ENCODE peak calls at places on chromosomes 2 and 18, in six cellular contexts. V, T, B, R, N and W are unnamed samples.

GRCh38 chr18:69196336-69196735 is 204.4 kb upstream of the DOK6 start:
- DNase-seq in N (no peak), R (no peak), B (no peak), V (no peak), T (no peak), W (no peak)

GRCh38 chr2:232236200-232236599 is 142.4 kb upstream of the ALPP start:
- DNase-seq in N (no peak), R (no peak), B (no peak), T (no peak), V (peak), W (no peak)

GRCh38 chr18:61277808-61278207 is 55.4 kb upstream of the CDH20 start:
- DNase-seq in V (no peak), N (no peak), T (no peak), R (no peak), B (no peak), W (no peak)

GRCh38 chr2:112712465-112712864 is 8.4 kb upstream of the NT5DC4 start:
- DNase-seq in R (no peak), V (no peak), T (no peak), N (no peak), B (no peak), W (no peak)

GRCh38 chr2:195737531-195738162 is 80.6 kb downstream of the SLC39A10 start:
- DNase-seq in N (no peak), R (no peak), B (no peak), V (no peak), T (no peak), W (no peak)

GRCh38 chr2:158179660-158180059 is 78.0 kb downstream of the UPP2 start:
- DNase-seq in R (no peak), V (no peak), N (no peak), B (no peak), T (peak), W (peak)

GRCh38 chr2:9984217-9984739 is 32.8 kb downstream of the GRHL1 start:
- DNase-seq in N (peak), R (no peak), V (no peak), B (peak), T (no peak), W (peak)

GRCh38 chr2:20623241-20623640 is 27.7 kb downstream of the HS1BP3 start:
- DNase-seq in B (no peak), T (no peak), R (no peak), V (no peak), N (no peak), W (no peak)

GRCh38 chr2:45457211-45457945 is 153.7 kb downstream of the SRBD1 start:
- DNase-seq in R (no peak), N (no peak), B (no peak), T (no peak), V (no peak), W (no peak)

GRCh38 chr18:79335833-79336360 is 59.8 kb upstream of the NFATC1 start:
- DNase-seq in N (no peak), R (no peak), V (no peak), T (no peak), B (no peak), W (no peak)

GRCh38 chr2:172510582-172510981 is 45.3 kb upstream of the PDK1 start:
- DNase-seq in T (no peak), V (no peak), R (no peak), N (no peak), B (no peak), W (no peak)

GRCh38 chr2:108858894-108859293 is 72.3 kb downstream of the CCDC138 start:
- DNase-seq in V (no peak), T (no peak), N (no peak), B (peak), R (no peak), W (no peak)

GRCh38 chr2:54092940-54093339 is 22.5 kb upstream of the ACYP2 start:
- DNase-seq in B (no peak), R (no peak), V (no peak), N (no peak), T (no peak), W (no peak)

GRCh38 chr2:164515030-164515429 is 106.3 kb downstream of the GRB14 start:
- DNase-seq in T (peak), B (no peak), N (no peak), R (no peak), V (no peak), W (no peak)

GRCh38 chr2:126655500-126656310 is at the start of gene GYPC:
- DNase-seq in V (peak), N (no peak), B (peak), T (no peak), R (no peak), W (no peak)

GRCh38 chr2:183105402-183106134 is 18.7 kb upstream of the NUP35 start:
- DNase-seq in N (no peak), T (no peak), R (no peak), B (no peak), V (no peak), W (peak)

GRCh38 chr18:6741290-6741689 is 11.8 kb downstream of the ARHGAP28 start:
- DNase-seq in N (no peak), V (peak), R (no peak), T (no peak), B (peak), W (peak)

GRCh38 chr2:60028819-60029218 is 524.6 kb downstream of the BCL11A start:
- DNase-seq in B (no peak), R (no peak), N (no peak), V (no peak), T (no peak), W (no peak)

GRCh38 chr2:218881744-218882462 is 1.3 kb downstream of the WNT10A start:
- DNase-seq in V (no peak), T (no peak), B (no peak), N (peak), R (no peak), W (no peak)

GRCh38 chr18:15165048-15165447 is 417.1 kb downstream of the ANKRD30B start:
- DNase-seq in T (no peak), B (no peak), R (no peak), N (peak), V (no peak), W (no peak)

GRCh38 chr2:67322361-67323001 is 74.7 kb upstream of the ETAA1 start:
- DNase-seq in T (peak), B (peak), R (no peak), N (peak), V (peak), W (peak)